ENCODE peak calls at places on chromosomes 16 and 17, in four cellular contexts. Q is nephron progenitor cell, B is upper lobe of right lung, O is cardiac muscle cell. G is an unnamed sample.

GRCh38 chr17:36844601-36845000 is 92.7 kb upstream of the LHX1 start:
- DNase-seq in Q (no peak), B (no peak), O (no peak), G (no peak)

GRCh38 chr17:66661857-66662256 is 173.1 kb upstream of the CACNG5 start:
- DNase-seq in Q (no peak), B (no peak), O (no peak), G (no peak)

GRCh38 chr17:30922235-30922993 is 669 bp downstream of the ADAP2 start:
- DNase-seq in Q (peak; percentile 35), B (peak; percentile 74), O (peak; percentile 3), G (no peak)

GRCh38 chr16:50501986-50502615 is 46.1 kb upstream of the NKD1 start:
- DNase-seq in Q (no peak), B (no peak), O (no peak), G (no peak)

GRCh38 chr16:5215911-5216310 is 118.3 kb upstream of the EEF2KMT start:
- DNase-seq in Q (no peak), B (no peak), O (peak; percentile 1), G (no peak)

GRCh38 chr16:51326131-51326856 is 175.2 kb upstream of the SALL1 start:
- DNase-seq in Q (no peak), B (no peak), O (no peak), G (no peak)

GRCh38 chr17:81870155-81870977 is 771 bp downstream of the ARHGDIA start:
- DNase-seq in Q (peak; percentile 41), B (peak; percentile 82), O (peak; percentile 39), G (no peak)

GRCh38 chr16:26688699-26689098 is 378.0 kb upstream of the C16orf82 start:
- DNase-seq in Q (no peak), B (no peak), O (no peak), G (no peak)

GRCh38 chr17:57678393-57678792 is 66.7 kb downstream of the CCDC182 start:
- DNase-seq in Q (no peak), B (no peak), O (no peak), G (no peak)

GRCh38 chr17:80442305-80442659 is 27.3 kb downstream of the ENDOV start:
- DNase-seq in Q (no peak), B (no peak), O (no peak), G (no peak)

GRCh38 chr17:66805567-66805966 is 29.4 kb upstream of the CACNG5 start:
- DNase-seq in Q (no peak), B (no peak), O (no peak), G (no peak)

GRCh38 chr16:88503771-88504488 is 50.9 kb downstream of the ZFPM1 start:
- DNase-seq in Q (no peak), B (no peak), O (no peak), G (no peak)

GRCh38 chr17:4971826-4972225 is 4.2 kb upstream of the SPAG7 start:
- DNase-seq in Q (no peak), B (no peak), O (no peak), G (no peak)

GRCh38 chr16:48014349-48015135 is 141.3 kb downstream of the ABCC12 start:
- DNase-seq in Q (peak; percentile 10), B (no peak), O (no peak), G (no peak)

GRCh38 chr17:42906772-42907171 is 6.2 kb downstream of the G6PC1 start:
- DNase-seq in Q (no peak), B (no peak), O (no peak), G (no peak)

DNA sequence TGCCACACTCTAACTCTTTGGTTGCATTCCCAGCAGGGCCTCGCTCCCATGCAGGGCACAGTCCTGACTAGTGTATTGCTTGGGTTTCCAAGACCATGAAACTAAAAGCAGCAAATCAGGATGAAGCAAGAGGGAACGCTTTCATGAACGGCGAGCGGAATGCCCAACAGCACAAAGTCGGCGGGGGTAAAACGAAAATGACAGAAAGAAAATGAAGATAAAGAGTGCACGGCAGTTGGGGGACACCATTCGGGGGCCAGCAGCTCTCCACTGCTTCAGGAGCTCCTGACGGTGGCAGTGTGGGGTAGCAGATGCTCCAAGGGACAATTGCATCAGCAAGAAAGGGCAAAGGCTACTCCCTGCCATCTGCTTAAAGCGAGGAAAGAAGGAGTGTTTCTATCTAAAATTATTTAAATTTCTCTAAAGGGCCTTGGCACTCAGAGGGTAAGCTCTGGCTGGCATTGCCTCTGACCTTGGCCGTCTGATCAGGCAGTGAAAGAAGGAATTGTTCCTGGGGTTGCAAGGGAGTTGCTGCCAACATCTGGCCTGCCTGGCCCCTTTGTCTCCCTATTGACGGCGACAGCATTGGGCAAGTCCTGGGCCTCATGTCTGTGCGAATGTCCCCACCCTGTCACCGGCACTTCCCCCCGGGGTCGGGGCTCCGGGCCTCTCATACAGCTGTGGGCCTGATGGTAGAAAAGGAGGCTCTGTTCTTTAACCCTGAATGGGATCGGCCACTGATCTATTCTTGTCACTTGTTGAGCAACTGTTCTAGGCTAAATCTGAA is 138.2 kb downstream of the CMIP start:
- DNase-seq in Q (no peak), B (no peak), O (no peak), G (no peak)
- TF ChIP-seq CTCF in Q (no peak), B (no peak), O (peak; percentile 24), G (no peak)

GRCh38 chr17:47895856-47896671 is at the start of gene SP2:
- DNase-seq in Q (peak; percentile 98), B (peak; percentile 99), O (peak; percentile 99), G (peak; percentile 100)
- TF ChIP-seq CTCF in Q (no peak), B (peak; percentile 2), O (no peak), G (no peak)

GRCh38 chr16:1932050-1933028 is 10.7 kb downstream of the MSRB1 start:
- DNase-seq in Q (no peak), B (no peak), O (no peak), G (no peak)
- TF ChIP-seq CTCF in Q (no peak), B (no peak), O (peak; percentile 15), G (no peak)

GRCh38 chr16:15886078-15886477 is 2.3 kb downstream of the CEP20 start:
- DNase-seq in Q (no peak), B (no peak), O (no peak), G (no peak)

GRCh38 chr16:15885560-15886001 is 2.8 kb downstream of the CEP20 start:
- DNase-seq in Q (no peak), B (no peak), O (no peak), G (no peak)

GRCh38 chr16:15887283-15887682 is 1.1 kb downstream of the CEP20 start:
- DNase-seq in Q (no peak), B (no peak), O (no peak), G (no peak)

GRCh38 chr16:15891508-15891907 is 3.1 kb upstream of the CEP20 start:
- DNase-seq in Q (no peak), B (no peak), O (no peak), G (no peak)

GRCh38 chr16:15888072-15888976 is at the start of gene CEP20:
- DNase-seq in Q (peak; percentile 99), B (peak; percentile 100), O (peak; percentile 100), G (peak; percentile 100)
- TF ChIP-seq CTCF in Q (no peak), B (no peak), O (peak; percentile 6), G (no peak)

GRCh38 chr16:22183901-22184614 is 21.8 kb downstream of the SDR42E2 start:
- DNase-seq in Q (peak; percentile 25), B (no peak), O (no peak), G (no peak)
- TF ChIP-seq CTCF in Q (peak; percentile 31), B (no peak), O (peak; percentile 34), G (no peak)

GRCh38 chr17:28854457-28855382 is at the start of gene ERAL1:
- DNase-seq in Q (peak; percentile 79), B (peak; percentile 91), O (peak; percentile 92), G (peak; percentile 79)
- TF ChIP-seq CTCF in Q (no peak), B (no peak), O (no peak), G (no peak)

DNA sequence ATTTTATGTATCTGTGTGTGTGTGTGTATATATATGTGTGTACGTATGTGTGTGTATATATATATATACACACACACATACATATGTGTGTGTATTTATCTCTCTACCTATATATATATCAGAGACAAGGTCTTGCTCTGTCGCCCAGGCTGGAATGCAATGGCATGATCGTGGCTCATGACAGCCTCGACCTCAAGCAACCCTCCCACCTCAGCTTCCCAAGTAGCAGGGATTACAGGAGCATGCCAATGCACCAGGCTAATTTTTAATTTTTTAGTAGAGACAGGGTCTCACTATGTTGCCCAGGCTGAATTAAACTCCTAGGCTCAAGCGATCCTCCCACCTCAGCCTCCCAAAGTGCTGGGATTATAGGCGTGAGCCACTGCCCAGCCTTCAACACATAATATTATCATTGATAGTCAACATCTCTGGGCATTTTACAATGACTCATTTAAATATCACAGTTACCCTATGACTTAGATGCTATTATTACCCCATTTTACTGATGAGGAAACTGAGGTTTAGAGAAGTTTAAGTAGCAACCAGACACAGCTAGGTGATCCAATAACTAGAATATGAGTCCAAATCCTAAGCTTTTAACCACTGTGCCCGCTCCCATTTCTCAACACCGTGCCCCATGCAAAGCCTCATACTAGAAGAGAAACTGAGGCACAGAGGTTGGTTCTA is 24.3 kb downstream of the G6PC3 start:
- DNase-seq in Q (no peak), B (no peak), O (no peak), G (no peak)
- TF ChIP-seq CTCF in Q (no peak), B (no peak), O (no peak), G (no peak)

DNA sequence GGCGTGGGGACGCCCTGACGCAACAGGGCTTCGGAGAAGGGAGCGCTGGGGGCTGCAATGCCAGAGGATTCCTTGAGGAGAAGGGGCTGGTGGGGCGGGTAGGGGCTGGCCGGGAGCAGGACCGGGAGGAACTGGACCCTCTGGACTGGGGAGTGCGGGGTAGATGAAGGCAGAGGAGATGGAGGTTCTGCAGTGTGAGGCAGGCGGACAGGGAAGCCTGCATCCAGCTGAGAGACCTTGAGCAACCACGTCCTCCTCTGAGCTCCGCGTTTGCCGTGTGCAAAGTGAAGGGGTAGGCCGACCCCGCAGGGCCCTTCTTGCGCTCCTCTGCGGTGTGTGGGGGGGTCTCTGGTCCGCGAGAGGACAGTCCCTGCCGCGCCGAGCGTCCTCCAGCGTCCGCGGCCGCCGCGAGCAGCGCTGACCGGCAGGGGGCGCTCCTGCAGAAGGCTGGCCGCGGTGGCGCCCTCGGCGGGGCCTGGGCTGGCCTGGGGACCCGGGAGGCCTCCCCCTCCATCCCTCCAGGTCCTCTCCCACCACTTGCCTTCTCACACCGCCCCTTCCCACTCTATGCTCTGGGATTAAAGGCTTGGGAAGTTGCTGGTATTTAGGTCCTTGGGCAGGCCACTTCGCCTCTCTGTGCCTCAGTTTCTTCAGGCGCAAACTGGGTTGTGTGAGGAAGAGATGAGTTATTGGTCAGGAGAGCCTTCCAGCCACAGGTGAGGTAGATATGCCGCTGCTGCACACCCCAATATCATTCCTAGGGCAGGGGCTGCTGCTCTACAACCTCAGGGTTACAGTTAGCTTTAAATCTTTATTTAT is 9.6 kb upstream of the WNT9B start:
- DNase-seq in Q (peak; percentile 80), B (no peak), O (peak; percentile 65), G (no peak)
- TF ChIP-seq CTCF in Q (peak; percentile 79), B (peak; percentile 69), O (peak; percentile 71), G (peak; percentile 94)